ENCODE peak calls at places on chromosomes 16 and 17, in seven cellular contexts. I is left lung, R is psoas muscle, T is pancreas, L is RWPE2, P is fibroblast of lung, H is BE2C. X is an unnamed sample. For H3K4me1, the result is how much of the 10 kb centered on the place peaks cover.

GRCh38 chr17:65334391-65334790 is 197.2 kb downstream of the RGS9 start:
- DNase-seq in R (no peak), H (no peak), L (no peak), T (no peak), I (no peak), P (no peak), X (no peak)

GRCh38 chr17:7435676-7436555 is 681 bp downstream of the TMEM102 start:
- DNase-seq in H (no peak), L (peak), I (peak), T (peak), P (no peak), R (peak), X (peak)

GRCh38 chr16:57497121-57497520 is 10.8 kb upstream of the DOK4 start:
- DNase-seq in I (peak), H (peak), R (no peak), P (no peak), T (no peak), L (no peak), X (peak)

GRCh38 chr17:55687037-55687436 is 35.6 kb downstream of the TMEM100 start:
- DNase-seq in R (no peak), I (no peak), L (no peak), P (no peak), H (no peak), T (no peak), X (no peak)

GRCh38 chr16:2172688-2173335 is 17.2 kb downstream of the TRAF7 start:
- DNase-seq in T (no peak), P (no peak), I (no peak), R (no peak), H (no peak), L (no peak), X (no peak)

GRCh38 chr17:35491417-35491816 is 42.9 kb upstream of the SLFN13 start:
- DNase-seq in P (no peak), R (no peak), I (no peak), T (no peak), H (no peak), L (no peak), X (no peak)

GRCh38 chr16:57697896-57698537 is 3.4 kb downstream of the DRC7 start:
- DNase-seq in H (no peak), T (no peak), R (no peak), P (no peak), L (no peak), I (no peak), X (no peak)

GRCh38 chr16:81511371-81511770 is 66.8 kb downstream of the CMIP start:
- DNase-seq in R (no peak), T (no peak), P (peak), L (no peak), I (no peak), H (no peak), X (no peak)

GRCh38 chr17:37220609-37220953 is 155.2 kb upstream of the C17orf78 start:
- DNase-seq in T (no peak), P (peak), L (no peak), H (peak), I (no peak), R (no peak), X (no peak)

GRCh38 chr16:23160082-23160481 is 10.8 kb upstream of the USP31 start:
- DNase-seq in H (no peak), T (no peak), L (no peak), R (no peak), P (no peak), I (no peak), X (no peak)

GRCh38 chr16:20409398-20410152 is at the start of gene ACSM5:
- DNase-seq in H (no peak), I (no peak), L (no peak), P (no peak), R (peak), T (peak), X (no peak)

GRCh38 chr17:74775409-74776043 is 619 bp downstream of the NAT9 start:
- DNase-seq in R (no peak), L (no peak), T (no peak), I (no peak), H (no peak), P (no peak), X (no peak)

GRCh38 chr17:80789356-80789902 is 202.2 kb upstream of the CHMP6 start:
- DNase-seq in T (no peak), H (peak), L (peak), P (peak), R (no peak), I (no peak), X (no peak)

DNA sequence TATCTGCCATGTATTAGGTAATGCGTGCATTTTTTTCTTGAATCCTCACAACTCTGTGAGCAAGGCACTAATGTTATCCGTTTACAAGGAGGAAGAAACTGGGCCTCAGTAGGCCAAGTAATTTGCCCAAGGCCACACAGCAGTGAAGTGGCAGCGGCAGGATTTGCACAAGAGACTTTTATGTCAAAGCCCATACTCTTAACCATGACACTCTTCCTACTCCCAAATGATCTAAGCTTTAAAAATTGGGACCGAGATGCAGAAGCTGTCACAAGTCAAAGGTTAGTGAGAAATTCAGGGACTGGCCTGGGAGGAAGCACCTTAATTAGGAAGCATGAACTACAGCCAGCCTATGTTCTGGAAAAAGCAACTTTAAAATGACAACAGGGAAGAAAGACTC is 10.7 kb downstream of the MAP3K14 start:
- DNase-seq in H (no peak), P (no peak), I (no peak), R (no peak), T (no peak), L (no peak), X (no peak)
- H3K4me1 ChIP-seq in H (under half), P (under half), I (half or more), R (half or more), T (under half), L (under half), X (half or more)

GRCh38 chr16:69798466-69798865 is 36.3 kb downstream of the WWP2 start:
- DNase-seq in H (peak), T (no peak), P (peak), I (no peak), L (no peak), R (no peak), X (no peak)
- TF ChIP-seq CTCF in H (peak), T (no peak), P (peak), I (no peak), L (peak), R (peak), X (no peak)

GRCh38 chr17:49862781-49863331 is 15.0 kb upstream of the TAC4 start:
- DNase-seq in T (no peak), H (no peak), R (no peak), I (no peak), L (no peak), P (no peak), X (no peak)
- H3K4me1 ChIP-seq in T (under half), H (under half), R (under half), I (under half), L (under half), P (under half), X (under half)

GRCh38 chr17:20276430-20276829 is 190.9 kb downstream of the LGALS9B start:
- DNase-seq in P (no peak), R (no peak), H (no peak), L (no peak), I (no peak), T (no peak), X (no peak)

GRCh38 chr17:20279631-20280030 is 187.7 kb downstream of the LGALS9B start:
- DNase-seq in T (no peak), I (no peak), H (no peak), L (no peak), P (no peak), R (no peak), X (no peak)

GRCh38 chr17:20280051-20280450 is 187.3 kb downstream of the LGALS9B start:
- DNase-seq in R (no peak), L (no peak), H (no peak), P (no peak), T (no peak), I (no peak), X (no peak)

GRCh38 chr17:20280832-20281231 is 186.5 kb downstream of the LGALS9B start:
- DNase-seq in P (no peak), I (no peak), H (no peak), T (no peak), L (no peak), R (no peak), X (no peak)

GRCh38 chr17:20278805-20279204 is 188.5 kb downstream of the LGALS9B start:
- DNase-seq in P (no peak), I (no peak), H (no peak), R (no peak), L (no peak), T (no peak), X (no peak)
- TF ChIP-seq CTCF in P (no peak), I (no peak), H (no peak), R (no peak), L (no peak), T (no peak), X (no peak)